ENCODE peak calls at places on chromosomes 16 and 17, in six cellular contexts. Q, Z, X, T, V and E are unnamed samples.
A peak's percentile ranks its signal among the peaks of the same experiment; 100 is the strongest.

GRCh38 chr17:44014437-44015172 is at the start of gene TMEM101:
- DNase-seq in Z (peak; percentile 91), X (peak; percentile 94), T (peak; percentile 93), Q (peak; percentile 92), V (peak; percentile 90), E (peak; percentile 96)

GRCh38 chr16:3959148-3959547 is 78.6 kb upstream of the CREBBP start:
- DNase-seq in X (no peak), Z (no peak), V (no peak), T (peak; percentile 17), Q (no peak), E (no peak)

GRCh38 chr17:27756467-27757371 is 43.6 kb downstream of the NOS2 start:
- DNase-seq in T (peak; percentile 62), V (no peak), X (peak; percentile 51), Z (peak; percentile 68), Q (peak; percentile 69), E (no peak)

GRCh38 chr17:8887834-8888703 is 20.6 kb upstream of the PIK3R6 start:
- DNase-seq in X (no peak), V (no peak), T (peak; percentile 71), Q (no peak), Z (no peak), E (no peak)

GRCh38 chr17:1644493-1645206 is 882 bp downstream of the SCARF1 start:
- DNase-seq in Z (no peak), T (no peak), Q (no peak), V (no peak), X (no peak), E (peak; percentile 55)

GRCh38 chr17:1438593-1439083 is 17.4 kb downstream of the CRK start:
- DNase-seq in T (no peak), V (no peak), X (no peak), Z (no peak), Q (no peak), E (no peak)

GRCh38 chr17:48542114-48542955 is 2.6 kb downstream of the HOXB2 start:
- DNase-seq in X (no peak), T (no peak), Z (no peak), Q (no peak), V (peak; percentile 66), E (no peak)

GRCh38 chr16:89150090-89150835 is 21.3 kb upstream of the CDH15 start:
- DNase-seq in X (no peak), Q (no peak), T (no peak), V (no peak), Z (no peak), E (peak; percentile 65)

GRCh38 chr17:77146882-77147281 is 6.1 kb downstream of the SEC14L1 start:
- DNase-seq in Z (peak; percentile 72), T (no peak), X (peak; percentile 81), V (no peak), Q (peak; percentile 83), E (no peak)

GRCh38 chr16:81723098-81723723 is 55.9 kb upstream of the PLCG2 start:
- DNase-seq in T (peak; percentile 90), Q (no peak), V (peak; percentile 58), Z (no peak), X (peak; percentile 90), E (peak; percentile 75)

GRCh38 chr16:3734758-3735221 is 17.5 kb upstream of the TRAP1 start:
- DNase-seq in X (no peak), V (no peak), Q (no peak), T (no peak), Z (no peak), E (no peak)

GRCh38 chr17:17269926-17270773 is 10.9 kb downstream of the COPS3 start:
- DNase-seq in X (peak; percentile 17), V (no peak), Q (no peak), Z (no peak), T (no peak), E (no peak)

GRCh38 chr17:35540589-35541404 is 3.3 kb upstream of the SLFN12L start:
- DNase-seq in X (peak; percentile 27), V (peak; percentile 60), Q (peak; percentile 41), Z (peak; percentile 49), T (no peak), E (peak; percentile 54)

GRCh38 chr16:55809851-55810250 is 23.0 kb downstream of the CES1 start:
- DNase-seq in Z (no peak), T (no peak), Q (no peak), V (peak; percentile 19), X (no peak), E (no peak)

GRCh38 chr16:23650674-23651073 is 9.4 kb downstream of the DCTN5 start:
- DNase-seq in X (no peak), V (no peak), T (no peak), Z (no peak), Q (no peak), E (no peak)

GRCh38 chr17:35537569-35538209 is at the start of gene SLFN12L:
- DNase-seq in V (no peak), X (no peak), Q (no peak), T (no peak), Z (no peak), E (no peak)

GRCh38 chr16:64339052-64339770 is 782.7 kb downstream of the CDH11 start:
- DNase-seq in Q (no peak), V (no peak), Z (no peak), X (peak; percentile 27), T (no peak), E (no peak)

GRCh38 chr17:62621223-62621622 is 6.2 kb upstream of the MRC2 start:
- DNase-seq in V (no peak), X (no peak), Z (no peak), T (no peak), Q (no peak), E (no peak)

GRCh38 chr17:50632637-50633036 is 2.0 kb upstream of the ABCC3 start:
- DNase-seq in Z (no peak), V (no peak), Q (no peak), T (no peak), X (no peak), E (no peak)

GRCh38 chr17:72656114-72656763 is 436.2 kb downstream of the SLC39A11 start:
- DNase-seq in T (no peak), Q (no peak), V (no peak), X (no peak), Z (no peak), E (no peak)

GRCh38 chr16:50371936-50372595 is 3.3 kb upstream of the BRD7 start:
- DNase-seq in Z (no peak), V (no peak), X (no peak), Q (no peak), T (peak; percentile 53), E (no peak)

GRCh38 chr16:50724237-50724747 is 17.6 kb upstream of the CYLD start:
- DNase-seq in Z (no peak), T (no peak), V (no peak), X (no peak), Q (no peak), E (no peak)

GRCh38 chr17:48597775-48598631 is 4.4 kb upstream of the HOXB5 start:
- DNase-seq in Z (peak; percentile 87), X (peak; percentile 55), Q (peak; percentile 47), T (no peak), V (no peak), E (no peak)

GRCh38 chr16:75074920-75075687 is 41.5 kb downstream of the LDHD start:
- DNase-seq in X (peak; percentile 88), Q (peak; percentile 58), Z (peak; percentile 74), V (peak; percentile 87), T (no peak), E (no peak)
- TF ChIP-seq CTCF in X (no peak), Q (no peak), Z (no peak), V (no peak), T (no peak), E (no peak)

GRCh38 chr17:68514809-68515208 is 2.6 kb downstream of the PRKAR1A start:
- DNase-seq in T (no peak), Q (no peak), V (no peak), Z (no peak), X (no peak), E (peak; percentile 32)

GRCh38 chr17:68513932-68514331 is 1.7 kb downstream of the PRKAR1A start:
- DNase-seq in T (no peak), Q (no peak), X (no peak), Z (no peak), V (no peak), E (no peak)

GRCh38 chr17:68512967-68513474 is 791 bp downstream of the PRKAR1A start:
- DNase-seq in V (no peak), T (peak; percentile 36), X (peak; percentile 33), Z (peak; percentile 24), Q (no peak), E (peak; percentile 24)

GRCh38 chr17:68516732-68517131 is 4.5 kb downstream of the PRKAR1A start:
- DNase-seq in T (no peak), X (no peak), Q (no peak), V (no peak), Z (no peak), E (no peak)

DNA sequence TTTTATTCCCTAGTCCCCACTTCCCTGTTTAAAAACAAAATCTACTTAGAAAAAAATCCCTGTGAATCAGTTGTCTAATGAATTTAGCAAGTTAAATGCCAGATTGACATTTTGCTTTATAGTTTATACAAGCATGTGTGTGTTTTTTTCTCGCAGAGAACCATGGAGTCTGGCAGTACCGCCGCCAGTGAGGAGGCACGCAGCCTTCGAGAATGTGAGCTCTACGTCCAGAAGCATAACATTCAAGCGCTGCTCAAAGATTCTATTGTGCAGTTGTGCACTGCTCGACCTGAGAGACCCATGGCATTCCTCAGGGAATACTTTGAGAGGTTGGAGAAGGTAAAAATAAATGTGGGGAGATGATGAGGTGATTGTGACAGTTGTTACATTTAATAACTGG is 3.0 kb downstream of the PRKAR1A start:
- DNase-seq in Q (no peak), V (no peak), X (no peak), T (peak; percentile 26), Z (no peak), E (no peak)
- H3K27ac ChIP-seq in Q (peak overlapping the region; percentile 100), V (no peak overlapping the region), X (no peak overlapping the region), T (peak overlapping the region; percentile 14), Z (peak overlapping the region; percentile 32), E (no peak overlapping the region)

GRCh38 chr16:83105279-83106077 is 478.7 kb downstream of the CDH13 start:
- DNase-seq in T (no peak), Q (no peak), X (no peak), Z (no peak), V (no peak), E (no peak)
- TF ChIP-seq CTCF in T (no peak), Q (no peak), X (no peak), Z (no peak), V (no peak), E (no peak)

GRCh38 chr17:34178047-34178446 is 77.0 kb upstream of the CCL2 start:
- DNase-seq in V (no peak), Z (no peak), Q (no peak), T (peak; percentile 10), X (no peak), E (no peak)

GRCh38 chr17:34182036-34182803 is 72.9 kb upstream of the CCL2 start:
- DNase-seq in V (no peak), Q (no peak), X (no peak), T (no peak), Z (no peak), E (no peak)

GRCh38 chr17:34176440-34176839 is 78.6 kb upstream of the CCL2 start:
- DNase-seq in T (no peak), Q (no peak), V (no peak), X (no peak), Z (no peak), E (no peak)

GRCh38 chr17:34173221-34173620 is 81.9 kb upstream of the CCL2 start:
- DNase-seq in X (no peak), Q (no peak), T (no peak), V (no peak), Z (no peak), E (no peak)

DNA sequence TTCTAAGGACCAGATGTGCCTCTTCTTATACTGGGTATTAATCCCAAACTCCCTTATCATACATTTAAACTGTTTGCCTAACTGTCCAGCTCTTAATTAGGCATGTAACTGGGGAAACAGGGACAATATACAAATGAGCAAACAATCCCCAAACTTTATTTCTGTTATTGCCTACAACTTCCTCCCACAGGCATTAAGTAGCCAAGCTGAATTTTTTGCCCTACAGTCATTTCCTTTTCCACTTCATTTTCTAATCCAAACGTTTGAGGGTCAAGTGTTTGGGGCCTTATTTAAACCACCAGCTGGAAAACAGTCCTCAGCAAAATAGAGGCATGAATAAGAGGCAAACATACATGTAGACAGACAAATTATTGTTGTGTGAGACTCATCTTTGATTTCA is 77.4 kb upstream of the CCL2 start:
- DNase-seq in Q (no peak), Z (no peak), X (no peak), T (no peak), V (no peak), E (no peak)
- H3K27ac ChIP-seq in Q (peak overlapping the region; percentile 57), Z (peak overlapping the region; percentile 29), X (no peak overlapping the region), T (no peak overlapping the region), V (no peak overlapping the region), E (no peak overlapping the region)